ENCODE peak calls at places on chromosome 11, in seven cellular contexts. One of them, this sample, is unnamed.

GRCh38 chr11:4094348-4095291 is at the start of gene RRM1:
- DNase-seq in activated naive CD4-positive, alpha-beta T cell: peak
- DNase-seq in stimulated activated CD4-positive, alpha-beta T cell treated with anti-CD3 and anti-CD28 coated beads, Interleukin-12 subunit alpha, Interleukin-12 subunit beta, amount 100 ng/mL, for 48 hours: peak
- DNase-seq in activated naive CD8-positive, alpha-beta T cell treated with anti-CD3 and anti-CD28 coated beads, Interleukin-2, amount 50 U/mL, for 24 hours: peak
- DNase-seq in lower lobe of right lung: peak
- DNase-seq in T follicular helper cell: peak
- DNase-seq in DMS153: peak
- DNase-seq in this sample: peak

GRCh38 chr11:111081021-111081511 is 164.5 kb upstream of the POU2AF2 start:
- DNase-seq in DMS153: no peak
- DNase-seq in lower lobe of right lung: no peak
- DNase-seq in activated naive CD8-positive, alpha-beta T cell treated with anti-CD3 and anti-CD28 coated beads, Interleukin-2, amount 50 U/mL, for 24 hours: no peak
- DNase-seq in stimulated activated CD4-positive, alpha-beta T cell treated with anti-CD3 and anti-CD28 coated beads, Interleukin-12 subunit alpha, Interleukin-12 subunit beta, amount 100 ng/mL, for 48 hours: no peak
- DNase-seq in activated naive CD4-positive, alpha-beta T cell: no peak
- DNase-seq in T follicular helper cell: no peak
- DNase-seq in this sample: peak

GRCh38 chr11:34205326-34206035 is 100.1 kb downstream of the NAT10 start:
- DNase-seq in activated naive CD4-positive, alpha-beta T cell: no peak
- DNase-seq in T follicular helper cell: no peak
- DNase-seq in DMS153: no peak
- DNase-seq in activated naive CD8-positive, alpha-beta T cell treated with anti-CD3 and anti-CD28 coated beads, Interleukin-2, amount 50 U/mL, for 24 hours: no peak
- DNase-seq in lower lobe of right lung: no peak
- DNase-seq in stimulated activated CD4-positive, alpha-beta T cell treated with anti-CD3 and anti-CD28 coated beads, Interleukin-12 subunit alpha, Interleukin-12 subunit beta, amount 100 ng/mL, for 48 hours: no peak
- DNase-seq in this sample: no peak

GRCh38 chr11:35717043-35717442 is 54.5 kb downstream of the TRIM44 start:
- DNase-seq in activated naive CD4-positive, alpha-beta T cell: no peak
- DNase-seq in DMS153: no peak
- DNase-seq in stimulated activated CD4-positive, alpha-beta T cell treated with anti-CD3 and anti-CD28 coated beads, Interleukin-12 subunit alpha, Interleukin-12 subunit beta, amount 100 ng/mL, for 48 hours: no peak
- DNase-seq in activated naive CD8-positive, alpha-beta T cell treated with anti-CD3 and anti-CD28 coated beads, Interleukin-2, amount 50 U/mL, for 24 hours: no peak
- DNase-seq in T follicular helper cell: no peak
- DNase-seq in lower lobe of right lung: no peak
- DNase-seq in this sample: no peak

GRCh38 chr11:105609832-105610781 is at the start of gene GRIA4:
- DNase-seq in lower lobe of right lung: peak
- DNase-seq in DMS153: peak
- DNase-seq in stimulated activated CD4-positive, alpha-beta T cell treated with anti-CD3 and anti-CD28 coated beads, Interleukin-12 subunit alpha, Interleukin-12 subunit beta, amount 100 ng/mL, for 48 hours: no peak
- DNase-seq in activated naive CD8-positive, alpha-beta T cell treated with anti-CD3 and anti-CD28 coated beads, Interleukin-2, amount 50 U/mL, for 24 hours: no peak
- DNase-seq in activated naive CD4-positive, alpha-beta T cell: no peak
- DNase-seq in T follicular helper cell: no peak
- DNase-seq in this sample: peak

GRCh38 chr11:1843796-1844195 is 5.0 kb downstream of the TNNI2 start:
- DNase-seq in lower lobe of right lung: no peak
- DNase-seq in DMS153: no peak
- DNase-seq in activated naive CD8-positive, alpha-beta T cell treated with anti-CD3 and anti-CD28 coated beads, Interleukin-2, amount 50 U/mL, for 24 hours: no peak
- DNase-seq in activated naive CD4-positive, alpha-beta T cell: no peak
- DNase-seq in T follicular helper cell: no peak
- DNase-seq in stimulated activated CD4-positive, alpha-beta T cell treated with anti-CD3 and anti-CD28 coated beads, Interleukin-12 subunit alpha, Interleukin-12 subunit beta, amount 100 ng/mL, for 48 hours: no peak
- DNase-seq in this sample: no peak

GRCh38 chr11:73716153-73717056 is 44.5 kb downstream of the RAB6A start:
- DNase-seq in lower lobe of right lung: no peak
- DNase-seq in stimulated activated CD4-positive, alpha-beta T cell treated with anti-CD3 and anti-CD28 coated beads, Interleukin-12 subunit alpha, Interleukin-12 subunit beta, amount 100 ng/mL, for 48 hours: no peak
- DNase-seq in T follicular helper cell: no peak
- DNase-seq in activated naive CD4-positive, alpha-beta T cell: no peak
- DNase-seq in DMS153: no peak
- DNase-seq in activated naive CD8-positive, alpha-beta T cell treated with anti-CD3 and anti-CD28 coated beads, Interleukin-2, amount 50 U/mL, for 24 hours: no peak
- DNase-seq in this sample: no peak

GRCh38 chr11:119531091-119531490 is 108.1 kb upstream of the THY1 start:
- DNase-seq in T follicular helper cell: no peak
- DNase-seq in activated naive CD8-positive, alpha-beta T cell treated with anti-CD3 and anti-CD28 coated beads, Interleukin-2, amount 50 U/mL, for 24 hours: no peak
- DNase-seq in stimulated activated CD4-positive, alpha-beta T cell treated with anti-CD3 and anti-CD28 coated beads, Interleukin-12 subunit alpha, Interleukin-12 subunit beta, amount 100 ng/mL, for 48 hours: no peak
- DNase-seq in activated naive CD4-positive, alpha-beta T cell: no peak
- DNase-seq in lower lobe of right lung: no peak
- DNase-seq in DMS153: no peak
- DNase-seq in this sample: no peak

GRCh38 chr11:69525516-69526452 is 44.3 kb downstream of the LINC01488 start:
- DNase-seq in stimulated activated CD4-positive, alpha-beta T cell treated with anti-CD3 and anti-CD28 coated beads, Interleukin-12 subunit alpha, Interleukin-12 subunit beta, amount 100 ng/mL, for 48 hours: no peak
- DNase-seq in T follicular helper cell: no peak
- DNase-seq in lower lobe of right lung: peak
- DNase-seq in DMS153: no peak
- DNase-seq in activated naive CD4-positive, alpha-beta T cell: no peak
- DNase-seq in activated naive CD8-positive, alpha-beta T cell treated with anti-CD3 and anti-CD28 coated beads, Interleukin-2, amount 50 U/mL, for 24 hours: no peak
- DNase-seq in this sample: no peak

GRCh38 chr11:123235117-123235686 is 40.2 kb upstream of the CLMP start:
- DNase-seq in DMS153: no peak
- DNase-seq in lower lobe of right lung: peak
- DNase-seq in activated naive CD8-positive, alpha-beta T cell treated with anti-CD3 and anti-CD28 coated beads, Interleukin-2, amount 50 U/mL, for 24 hours: peak
- DNase-seq in stimulated activated CD4-positive, alpha-beta T cell treated with anti-CD3 and anti-CD28 coated beads, Interleukin-12 subunit alpha, Interleukin-12 subunit beta, amount 100 ng/mL, for 48 hours: peak
- DNase-seq in activated naive CD4-positive, alpha-beta T cell: peak
- DNase-seq in T follicular helper cell: peak
- DNase-seq in this sample: no peak

GRCh38 chr11:101552893-101553292 is 30.9 kb downstream of the TRPC6 start:
- DNase-seq in DMS153: no peak
- DNase-seq in activated naive CD8-positive, alpha-beta T cell treated with anti-CD3 and anti-CD28 coated beads, Interleukin-2, amount 50 U/mL, for 24 hours: no peak
- DNase-seq in stimulated activated CD4-positive, alpha-beta T cell treated with anti-CD3 and anti-CD28 coated beads, Interleukin-12 subunit alpha, Interleukin-12 subunit beta, amount 100 ng/mL, for 48 hours: no peak
- DNase-seq in T follicular helper cell: no peak
- DNase-seq in activated naive CD4-positive, alpha-beta T cell: no peak
- DNase-seq in lower lobe of right lung: no peak
- DNase-seq in this sample: no peak

GRCh38 chr11:75797116-75797515 is 17.9 kb upstream of the UVRAG start:
- DNase-seq in lower lobe of right lung: no peak
- DNase-seq in T follicular helper cell: no peak
- DNase-seq in activated naive CD4-positive, alpha-beta T cell: no peak
- DNase-seq in activated naive CD8-positive, alpha-beta T cell treated with anti-CD3 and anti-CD28 coated beads, Interleukin-2, amount 50 U/mL, for 24 hours: no peak
- DNase-seq in DMS153: no peak
- DNase-seq in stimulated activated CD4-positive, alpha-beta T cell treated with anti-CD3 and anti-CD28 coated beads, Interleukin-12 subunit alpha, Interleukin-12 subunit beta, amount 100 ng/mL, for 48 hours: no peak
- DNase-seq in this sample: no peak

GRCh38 chr11:133922078-133922870 is 34.5 kb downstream of the IGSF9B start:
- DNase-seq in stimulated activated CD4-positive, alpha-beta T cell treated with anti-CD3 and anti-CD28 coated beads, Interleukin-12 subunit alpha, Interleukin-12 subunit beta, amount 100 ng/mL, for 48 hours: no peak
- DNase-seq in T follicular helper cell: no peak
- DNase-seq in lower lobe of right lung: no peak
- DNase-seq in activated naive CD4-positive, alpha-beta T cell: no peak
- DNase-seq in activated naive CD8-positive, alpha-beta T cell treated with anti-CD3 and anti-CD28 coated beads, Interleukin-2, amount 50 U/mL, for 24 hours: no peak
- DNase-seq in DMS153: no peak
- DNase-seq in this sample: peak

GRCh38 chr11:134781335-134781970 is 369.4 kb upstream of the B3GAT1 start:
- DNase-seq in stimulated activated CD4-positive, alpha-beta T cell treated with anti-CD3 and anti-CD28 coated beads, Interleukin-12 subunit alpha, Interleukin-12 subunit beta, amount 100 ng/mL, for 48 hours: no peak
- DNase-seq in activated naive CD4-positive, alpha-beta T cell: no peak
- DNase-seq in lower lobe of right lung: no peak
- DNase-seq in T follicular helper cell: no peak
- DNase-seq in activated naive CD8-positive, alpha-beta T cell treated with anti-CD3 and anti-CD28 coated beads, Interleukin-2, amount 50 U/mL, for 24 hours: no peak
- DNase-seq in DMS153: no peak
- DNase-seq in this sample: no peak

GRCh38 chr11:118530180-118530682 is 761 bp upstream of the TMEM25 start:
- DNase-seq in activated naive CD8-positive, alpha-beta T cell treated with anti-CD3 and anti-CD28 coated beads, Interleukin-2, amount 50 U/mL, for 24 hours: no peak
- DNase-seq in stimulated activated CD4-positive, alpha-beta T cell treated with anti-CD3 and anti-CD28 coated beads, Interleukin-12 subunit alpha, Interleukin-12 subunit beta, amount 100 ng/mL, for 48 hours: peak
- DNase-seq in DMS153: peak
- DNase-seq in lower lobe of right lung: no peak
- DNase-seq in T follicular helper cell: no peak
- DNase-seq in activated naive CD4-positive, alpha-beta T cell: no peak
- DNase-seq in this sample: no peak

GRCh38 chr11:8426076-8426475 is 162.4 kb upstream of the LMO1 start:
- DNase-seq in stimulated activated CD4-positive, alpha-beta T cell treated with anti-CD3 and anti-CD28 coated beads, Interleukin-12 subunit alpha, Interleukin-12 subunit beta, amount 100 ng/mL, for 48 hours: no peak
- DNase-seq in T follicular helper cell: no peak
- DNase-seq in activated naive CD4-positive, alpha-beta T cell: no peak
- DNase-seq in DMS153: no peak
- DNase-seq in activated naive CD8-positive, alpha-beta T cell treated with anti-CD3 and anti-CD28 coated beads, Interleukin-2, amount 50 U/mL, for 24 hours: no peak
- DNase-seq in lower lobe of right lung: no peak
- DNase-seq in this sample: no peak